ENCODE peak calls at places on chromosomes 2 and 18, in six cellular contexts. One of them, this sample, is unnamed.

GRCh38 chr2:120348134-120349103 is 2.5 kb downstream of the INHBB start:
- DNase-seq in cardiac muscle cell: no peak
- DNase-seq in BJ: no peak
- DNase-seq in HCT116: no peak
- DNase-seq in lower lobe of right lung: no peak
- DNase-seq in astrocyte: no peak
- DNase-seq in this sample: peak

GRCh38 chr2:191632426-191632825 is 45.5 kb upstream of the NABP1 start:
- DNase-seq in lower lobe of right lung: no peak
- DNase-seq in astrocyte: no peak
- DNase-seq in HCT116: no peak
- DNase-seq in cardiac muscle cell: no peak
- DNase-seq in BJ: no peak
- DNase-seq in this sample: no peak

GRCh38 chr18:79756143-79756500 is 41.6 kb upstream of the KCNG2 start:
- DNase-seq in astrocyte: no peak
- DNase-seq in HCT116: no peak
- DNase-seq in BJ: no peak
- DNase-seq in cardiac muscle cell: no peak
- DNase-seq in lower lobe of right lung: no peak
- DNase-seq in this sample: no peak

GRCh38 chr2:166609183-166609959 is 115.3 kb upstream of the SCN7A start:
- DNase-seq in lower lobe of right lung: no peak
- DNase-seq in BJ: no peak
- DNase-seq in astrocyte: no peak
- DNase-seq in HCT116: no peak
- DNase-seq in cardiac muscle cell: no peak
- DNase-seq in this sample: no peak

GRCh38 chr2:169528271-169528701 is 18.8 kb downstream of the KLHL41 start:
- DNase-seq in HCT116: peak
- DNase-seq in astrocyte: peak
- DNase-seq in lower lobe of right lung: peak
- DNase-seq in BJ: no peak
- DNase-seq in cardiac muscle cell: peak
- DNase-seq in this sample: peak

GRCh38 chr2:56170536-56170935 is 13.3 kb upstream of the CCDC85A start:
- DNase-seq in cardiac muscle cell: no peak
- DNase-seq in astrocyte: no peak
- DNase-seq in HCT116: no peak
- DNase-seq in BJ: no peak
- DNase-seq in lower lobe of right lung: no peak
- DNase-seq in this sample: no peak

GRCh38 chr2:22946553-22946952 is 438.4 kb upstream of the KLHL29 start:
- DNase-seq in BJ: no peak
- DNase-seq in cardiac muscle cell: no peak
- DNase-seq in HCT116: no peak
- DNase-seq in astrocyte: no peak
- DNase-seq in lower lobe of right lung: no peak
- DNase-seq in this sample: no peak

GRCh38 chr2:5969301-5969700 is 277.1 kb downstream of the SOX11 start:
- DNase-seq in HCT116: no peak
- DNase-seq in lower lobe of right lung: no peak
- DNase-seq in BJ: no peak
- DNase-seq in astrocyte: no peak
- DNase-seq in cardiac muscle cell: no peak
- DNase-seq in this sample: no peak

GRCh38 chr18:24731981-24732380 is 271.5 kb downstream of the HRH4 start:
- DNase-seq in cardiac muscle cell: no peak
- DNase-seq in lower lobe of right lung: no peak
- DNase-seq in BJ: no peak
- DNase-seq in astrocyte: no peak
- DNase-seq in HCT116: no peak
- DNase-seq in this sample: peak

GRCh38 chr2:56334622-56335021 is 150.8 kb downstream of the CCDC85A start:
- DNase-seq in cardiac muscle cell: no peak
- DNase-seq in HCT116: no peak
- DNase-seq in astrocyte: peak
- DNase-seq in lower lobe of right lung: no peak
- DNase-seq in BJ: peak
- DNase-seq in this sample: peak

GRCh38 chr2:187009483-187010239 is 160.7 kb upstream of the ZSWIM2 start:
- DNase-seq in astrocyte: no peak
- DNase-seq in cardiac muscle cell: no peak
- DNase-seq in HCT116: no peak
- DNase-seq in BJ: no peak
- DNase-seq in lower lobe of right lung: no peak
- DNase-seq in this sample: peak

GRCh38 chr2:217920879-217921603 is 81.8 kb downstream of the TNS1 start:
- DNase-seq in astrocyte: peak
- DNase-seq in HCT116: no peak
- DNase-seq in BJ: no peak
- DNase-seq in cardiac muscle cell: peak
- DNase-seq in lower lobe of right lung: no peak
- DNase-seq in this sample: no peak

GRCh38 chr2:28528206-28528605 is 32.3 kb downstream of the PLB1 start:
- DNase-seq in cardiac muscle cell: peak
- DNase-seq in astrocyte: no peak
- DNase-seq in BJ: no peak
- DNase-seq in HCT116: no peak
- DNase-seq in lower lobe of right lung: no peak
- DNase-seq in this sample: no peak

GRCh38 chr2:9757430-9758287 is 85.6 kb upstream of the TAF1B start:
- DNase-seq in cardiac muscle cell: peak
- DNase-seq in BJ: no peak
- DNase-seq in astrocyte: peak
- DNase-seq in HCT116: no peak
- DNase-seq in lower lobe of right lung: no peak
- DNase-seq in this sample: peak

DNA sequence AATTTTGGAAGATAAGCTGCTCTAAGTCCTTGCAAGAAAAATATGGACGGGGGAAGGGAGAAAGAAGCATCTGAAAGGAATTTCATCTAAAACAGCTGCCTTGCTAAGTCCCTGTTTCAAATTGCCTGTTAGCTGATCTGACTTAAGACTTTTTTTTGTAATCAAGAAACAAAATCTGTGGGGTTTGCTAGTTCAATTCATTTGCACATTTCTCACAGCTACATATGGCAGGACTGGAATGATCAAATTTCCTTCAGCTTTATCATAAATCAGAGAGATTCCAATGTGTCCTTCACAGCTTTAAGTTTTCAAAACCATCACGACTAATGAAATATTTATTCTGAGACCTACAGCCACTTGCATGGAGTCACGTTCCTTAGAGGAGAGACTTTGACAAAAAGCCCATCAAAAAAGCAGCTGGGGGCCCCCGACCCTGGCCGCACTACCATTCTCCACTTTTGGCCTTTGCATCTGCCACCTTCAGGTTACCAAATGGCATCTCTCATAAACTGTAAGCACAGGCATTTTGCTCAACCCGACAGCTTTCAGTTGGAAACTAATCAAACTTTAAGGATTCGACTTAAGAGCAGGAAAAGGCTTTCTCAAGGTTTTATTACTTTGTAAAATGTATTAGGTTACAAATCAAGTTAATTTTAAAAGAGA is 100.2 kb upstream of the RND3 start:
- DNase-seq in cardiac muscle cell: no peak
- DNase-seq in BJ: peak
- DNase-seq in HCT116: no peak
- DNase-seq in astrocyte: peak
- DNase-seq in lower lobe of right lung: no peak
- DNase-seq in this sample: no peak
- TF ChIP-seq CTCF in cardiac muscle cell: no peak
- TF ChIP-seq CTCF in BJ: no peak
- TF ChIP-seq CTCF in HCT116: no peak
- TF ChIP-seq CTCF in astrocyte: no peak
- TF ChIP-seq CTCF in lower lobe of right lung: no peak
- TF ChIP-seq CTCF in this sample: no peak

DNA sequence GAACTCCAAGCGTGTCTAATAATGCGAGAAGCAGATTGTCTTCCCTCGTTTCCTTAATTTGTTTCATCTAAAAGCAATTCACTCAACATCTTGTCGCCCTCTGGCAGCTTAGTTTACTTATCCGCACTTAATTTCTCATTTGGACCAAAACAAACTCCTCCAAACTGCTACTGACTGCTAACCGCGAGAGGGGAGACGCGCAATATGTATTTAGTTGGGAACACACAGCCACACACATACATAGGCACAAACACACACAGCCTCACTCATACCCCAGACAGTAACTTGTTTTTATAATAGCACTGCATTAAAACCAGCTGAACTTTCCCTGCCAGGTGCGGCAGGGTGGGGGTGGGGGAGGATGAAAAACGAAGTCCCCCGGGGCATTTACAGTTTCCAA is 2.6 kb downstream of the ERBB4 start:
- DNase-seq in lower lobe of right lung: no peak
- DNase-seq in BJ: no peak
- DNase-seq in cardiac muscle cell: no peak
- DNase-seq in astrocyte: no peak
- DNase-seq in HCT116: no peak
- DNase-seq in this sample: no peak
- H3K4me3 ChIP-seq in lower lobe of right lung: peak
- H3K4me3 ChIP-seq in BJ: no peak
- H3K4me3 ChIP-seq in cardiac muscle cell: peak
- H3K4me3 ChIP-seq in astrocyte: peak
- H3K4me3 ChIP-seq in HCT116: no peak
- H3K4me3 ChIP-seq in this sample: no peak

DNA sequence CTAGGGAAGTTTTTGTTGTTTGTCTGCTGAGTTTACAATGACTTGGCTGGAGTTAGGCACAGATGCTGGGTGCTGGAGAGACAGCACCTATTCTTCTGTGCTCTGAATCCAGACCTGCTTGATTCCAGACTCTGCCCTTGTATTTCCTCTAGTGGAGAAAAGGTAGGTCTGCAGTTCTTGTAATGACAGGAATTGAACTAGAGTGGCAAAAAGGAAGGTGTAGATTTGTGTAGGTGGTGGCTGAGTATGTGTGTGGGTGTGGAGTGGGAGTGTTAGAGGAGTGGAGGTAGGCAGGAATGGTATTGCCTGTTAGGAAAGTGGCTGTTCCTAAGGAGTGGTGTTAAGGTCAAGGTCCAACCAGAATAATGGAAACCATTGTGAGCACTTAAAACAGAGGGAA is 71.9 kb upstream of the LYPD6 start:
- DNase-seq in lower lobe of right lung: no peak
- DNase-seq in BJ: no peak
- DNase-seq in HCT116: no peak
- DNase-seq in astrocyte: no peak
- DNase-seq in cardiac muscle cell: no peak
- DNase-seq in this sample: peak
- TF ChIP-seq CTCF in lower lobe of right lung: no peak
- TF ChIP-seq CTCF in BJ: no peak
- TF ChIP-seq CTCF in HCT116: no peak
- TF ChIP-seq CTCF in astrocyte: no peak
- TF ChIP-seq CTCF in cardiac muscle cell: no peak
- TF ChIP-seq CTCF in this sample: peak

DNA sequence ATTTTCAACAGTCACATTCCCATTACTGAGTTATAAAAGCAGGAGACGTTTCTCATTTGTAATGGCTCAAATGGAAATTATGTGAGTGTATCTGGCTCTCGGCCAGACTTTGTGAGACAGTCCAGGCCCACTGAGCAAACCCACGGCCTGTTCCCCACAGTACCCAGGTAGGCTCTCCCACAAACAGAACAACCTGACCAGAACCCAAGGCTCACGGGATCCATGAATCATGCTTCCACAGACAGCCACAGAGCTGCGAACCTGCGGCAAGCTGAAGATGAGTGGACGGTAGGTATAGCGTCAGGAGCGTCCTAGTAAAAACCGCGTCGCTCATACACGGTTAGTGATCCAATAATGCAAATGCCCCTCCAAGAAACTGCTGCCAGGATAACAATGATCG is 34.2 kb downstream of the NDUFA10 start:
- DNase-seq in lower lobe of right lung: no peak
- DNase-seq in HCT116: no peak
- DNase-seq in astrocyte: no peak
- DNase-seq in BJ: no peak
- DNase-seq in cardiac muscle cell: no peak
- DNase-seq in this sample: no peak
- H3K4me3 ChIP-seq in lower lobe of right lung: no peak
- H3K4me3 ChIP-seq in HCT116: no peak
- H3K4me3 ChIP-seq in astrocyte: no peak
- H3K4me3 ChIP-seq in BJ: no peak
- H3K4me3 ChIP-seq in cardiac muscle cell: no peak
- H3K4me3 ChIP-seq in this sample: no peak

GRCh38 chr2:229714080-229714735 is at the start of gene DNER:
- DNase-seq in HCT116: no peak
- DNase-seq in cardiac muscle cell: peak
- DNase-seq in astrocyte: no peak
- DNase-seq in lower lobe of right lung: peak
- DNase-seq in BJ: no peak
- DNase-seq in this sample: peak

GRCh38 chr2:229715895-229716507 is 1.6 kb upstream of the DNER start:
- DNase-seq in astrocyte: no peak
- DNase-seq in lower lobe of right lung: no peak
- DNase-seq in BJ: no peak
- DNase-seq in HCT116: peak
- DNase-seq in cardiac muscle cell: peak
- DNase-seq in this sample: peak

GRCh38 chr2:229712125-229712524 is 2.2 kb downstream of the DNER start:
- DNase-seq in lower lobe of right lung: no peak
- DNase-seq in BJ: no peak
- DNase-seq in cardiac muscle cell: no peak
- DNase-seq in HCT116: no peak
- DNase-seq in astrocyte: no peak
- DNase-seq in this sample: no peak

GRCh38 chr2:229714736-229715541 is 584 bp upstream of the DNER start:
- DNase-seq in astrocyte: peak
- DNase-seq in HCT116: no peak
- DNase-seq in cardiac muscle cell: peak
- DNase-seq in BJ: no peak
- DNase-seq in lower lobe of right lung: peak
- DNase-seq in this sample: peak

DNA sequence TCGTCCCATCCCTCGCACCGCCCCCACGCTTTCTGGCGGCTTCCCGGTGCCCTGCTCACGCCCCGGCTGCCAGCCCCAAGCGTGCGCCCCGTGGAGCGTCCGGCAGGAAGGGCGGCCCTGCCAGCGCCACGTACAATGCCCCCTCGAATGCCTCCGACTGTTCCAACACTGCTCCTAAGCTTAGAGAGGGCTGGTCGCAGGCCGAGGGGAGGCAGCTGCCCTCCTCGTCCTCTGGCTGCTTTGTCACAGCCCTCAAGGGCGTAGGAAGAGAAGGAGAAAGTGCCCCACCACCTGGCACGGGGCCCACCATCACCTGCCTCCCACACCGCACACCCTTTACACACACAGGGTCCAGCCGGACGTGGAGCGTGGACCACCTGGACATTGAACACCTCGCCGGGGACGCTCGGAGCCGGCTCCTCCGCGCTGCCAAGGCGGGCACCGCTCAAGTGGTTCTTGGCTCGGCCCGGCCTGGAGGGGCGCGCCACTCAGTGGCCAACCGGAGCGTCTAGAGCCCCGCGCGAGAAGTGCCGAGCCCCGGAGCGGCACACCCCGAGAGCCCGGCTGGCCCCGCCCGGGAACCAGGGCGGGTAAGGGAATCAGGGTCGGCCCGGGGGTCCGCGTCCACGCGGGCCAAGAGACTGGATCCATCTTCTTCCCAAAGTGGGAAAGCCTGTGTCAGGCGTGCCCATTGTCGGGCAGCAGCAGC is 830 bp downstream of the DNER start:
- DNase-seq in cardiac muscle cell: peak
- DNase-seq in astrocyte: no peak
- DNase-seq in BJ: no peak
- DNase-seq in lower lobe of right lung: no peak
- DNase-seq in HCT116: no peak
- DNase-seq in this sample: peak
- TF ChIP-seq CTCF in cardiac muscle cell: no peak
- TF ChIP-seq CTCF in astrocyte: no peak
- TF ChIP-seq CTCF in BJ: no peak
- TF ChIP-seq CTCF in lower lobe of right lung: no peak
- TF ChIP-seq CTCF in HCT116: no peak
- TF ChIP-seq CTCF in this sample: no peak

This sample was measured in epithelial cell of esophagus.